ENCODE peak calls at places on chromosomes 2 and 18, in nine cellular contexts. F is pancreas, N is GM06990, Q is spleen, T is kidney, V is AG10803, E is tibial artery, Z is epithelial cell of esophagus, H is fibroblast of lung. S is an unnamed sample.

GRCh38 chr2:240955306-240956101 is 42.9 kb upstream of the SNED1 start:
- DNase-seq in H (no peak), Z (no peak), E (peak), F (peak), T (no peak), N (no peak), Q (no peak), V (no peak), S (no peak)

GRCh38 chr2:241215421-241215820 is 26.9 kb downstream of the ANO7 start:
- DNase-seq in T (no peak), F (no peak), N (no peak), Q (no peak), E (no peak), Z (no peak), V (no peak), H (no peak), S (no peak)

GRCh38 chr2:75021672-75022071 is 63.2 kb downstream of the POLE4 start:
- DNase-seq in T (no peak), Z (no peak), F (no peak), E (no peak), V (peak), Q (no peak), H (peak), N (no peak), S (no peak)

GRCh38 chr2:26344581-26345283 is 1.2 kb upstream of the SELENOI start:
- DNase-seq in Z (peak), T (no peak), V (no peak), H (peak), Q (no peak), N (no peak), E (no peak), F (no peak), S (no peak)

GRCh38 chr18:65039578-65039977 is 711.2 kb upstream of the CDH7 start:
- DNase-seq in N (no peak), F (no peak), V (no peak), T (no peak), E (no peak), Q (no peak), H (no peak), Z (no peak), S (no peak)

GRCh38 chr2:157185828-157186227 is 71.7 kb upstream of the GALNT5 start:
- DNase-seq in Q (no peak), V (peak), F (no peak), H (peak), Z (no peak), N (no peak), T (no peak), E (no peak), S (no peak)

GRCh38 chr2:64062840-64063239 is 43.6 kb upstream of the VPS54 start:
- DNase-seq in V (peak), N (no peak), T (no peak), F (no peak), H (peak), Q (no peak), E (no peak), Z (peak), S (no peak)

GRCh38 chr2:120883607-120884405 is 148.1 kb downstream of the GLI2 start:
- DNase-seq in E (no peak), F (peak), Z (no peak), N (no peak), H (no peak), V (no peak), T (no peak), Q (peak), S (no peak)

GRCh38 chr2:64644240-64645013 is 9.3 kb downstream of the SERTAD2 start:
- DNase-seq in E (peak), T (peak), N (peak), H (peak), Z (peak), V (peak), Q (peak), F (no peak), S (no peak)

GRCh38 chr2:65700004-65700651 is 267.7 kb upstream of the SPRED2 start:
- DNase-seq in Q (no peak), F (no peak), V (no peak), N (no peak), H (no peak), E (no peak), Z (no peak), T (no peak), S (no peak)

GRCh38 chr18:79405781-79406575 is 10.2 kb downstream of the NFATC1 start:
- DNase-seq in V (no peak), Z (no peak), Q (peak), E (peak), H (no peak), F (peak), T (peak), N (peak), S (no peak)

GRCh38 chr2:205660521-205661124 is 21.7 kb upstream of the NRP2 start:
- DNase-seq in Z (peak), E (peak), F (no peak), H (peak), T (peak), N (no peak), V (peak), Q (no peak), S (no peak)

GRCh38 chr2:197707316-197708213 is 2.4 kb downstream of the MARS2 start:
- DNase-seq in F (no peak), N (no peak), H (peak), V (peak), Z (peak), Q (no peak), T (no peak), E (no peak), S (no peak)

GRCh38 chr2:159155315-159155714 is 131.2 kb downstream of the WDSUB1 start:
- DNase-seq in V (no peak), T (peak), H (no peak), E (no peak), Q (no peak), N (no peak), F (peak), Z (peak), S (no peak)

GRCh38 chr18:54776282-54776977 is 51.8 kb upstream of the RAB27B start:
- DNase-seq in Z (peak), N (peak), E (peak), Q (no peak), T (no peak), F (no peak), H (peak), V (peak), S (no peak)

GRCh38 chr2:143177081-143177786 is 48.0 kb downstream of the ARHGAP15 start:
- DNase-seq in H (no peak), Z (no peak), E (no peak), Q (no peak), N (peak), F (no peak), V (no peak), T (no peak), S (no peak)

GRCh38 chr2:207251022-207251421 is 85.3 kb upstream of the KLF7 start:
- DNase-seq in H (no peak), E (no peak), T (no peak), V (no peak), F (no peak), Z (no peak), Q (no peak), N (no peak), S (no peak)

GRCh38 chr2:222133897-222134296 is 164.9 kb downstream of the PAX3 start:
- DNase-seq in Z (no peak), T (no peak), N (no peak), F (no peak), H (no peak), Q (no peak), V (no peak), E (no peak), S (no peak)

GRCh38 chr2:226799976-226800940 is 638 bp upstream of the IRS1 start:
- DNase-seq in V (peak), Q (no peak), F (peak), N (peak), Z (peak), E (peak), H (peak), T (peak), S (no peak)

GRCh38 chr2:172736419-172737174 is 952 bp downstream of the RAPGEF4 start:
- DNase-seq in F (no peak), E (no peak), V (no peak), Z (peak), H (no peak), N (no peak), Q (no peak), T (no peak), S (no peak)

GRCh38 chr2:209613941-209614340 is 157.7 kb upstream of the UNC80 start:
- DNase-seq in Z (no peak), F (no peak), E (no peak), N (no peak), V (no peak), Q (no peak), H (no peak), T (no peak), S (no peak)

GRCh38 chr18:67864677-67865340 is 348.3 kb upstream of the DSEL start:
- DNase-seq in T (no peak), E (no peak), N (no peak), Q (no peak), Z (no peak), H (peak), V (peak), F (no peak), S (no peak)

GRCh38 chr2:85185431-85185940 is 52.3 kb downstream of the TCF7L1 start:
- DNase-seq in Q (peak), T (no peak), Z (no peak), F (no peak), N (no peak), V (peak), H (peak), E (no peak), S (no peak)

GRCh38 chr18:46098616-46098933 is 479 bp upstream of the ATP5F1A start:
- DNase-seq in Q (no peak), F (no peak), N (no peak), Z (no peak), T (no peak), V (no peak), E (no peak), H (no peak), S (no peak)

GRCh38 chr18:46097378-46097852 is 681 bp downstream of the ATP5F1A start:
- DNase-seq in V (no peak), Q (no peak), T (no peak), F (no peak), E (no peak), Z (no peak), N (no peak), H (no peak), S (no peak)

GRCh38 chr18:46099463-46099862 is 1.4 kb upstream of the ATP5F1A start:
- DNase-seq in T (no peak), F (no peak), V (no peak), Q (no peak), H (no peak), Z (no peak), N (no peak), E (no peak), S (no peak)

GRCh38 chr18:46096651-46097300 is 1.3 kb downstream of the ATP5F1A start:
- DNase-seq in T (no peak), Z (no peak), N (no peak), E (no peak), H (peak), V (no peak), F (no peak), Q (no peak), S (no peak)

DNA sequence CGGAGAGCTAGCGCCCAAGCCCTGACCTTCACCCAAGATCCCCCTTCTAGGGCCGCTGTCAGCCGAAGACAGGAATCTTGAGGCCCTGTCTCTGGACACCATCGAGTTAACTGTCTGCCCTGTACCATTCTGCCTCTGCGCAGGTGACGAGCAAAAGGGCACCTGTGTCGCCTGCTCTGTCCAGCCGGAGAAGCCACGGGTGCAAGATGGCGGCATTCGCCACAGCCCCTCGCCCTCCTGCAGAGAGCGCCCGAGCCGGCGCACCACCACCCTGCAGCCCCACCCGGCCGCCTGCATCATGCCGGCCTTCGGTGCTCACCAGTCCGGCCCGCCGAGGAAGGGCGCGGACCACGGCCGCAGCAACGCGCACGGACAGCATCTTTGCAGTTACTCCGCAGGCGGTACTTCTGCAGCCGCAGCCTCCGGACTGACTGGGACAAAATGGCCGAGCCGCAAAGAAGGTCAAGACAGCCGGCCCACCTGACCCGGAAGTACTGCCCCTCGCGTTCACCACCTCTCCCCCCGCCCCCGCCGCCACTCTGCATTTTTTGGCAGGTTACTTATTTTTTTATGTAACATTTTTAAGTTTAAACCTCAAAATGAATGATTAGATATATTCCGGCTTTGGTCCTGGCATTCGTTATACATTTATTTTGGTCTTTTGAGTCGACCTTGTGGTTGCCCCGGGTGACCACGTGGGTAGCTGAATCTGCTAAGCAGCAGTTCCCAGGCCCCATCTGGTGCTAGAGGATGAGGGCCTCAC is at the start of gene ATP5F1A:
- DNase-seq in E (peak), H (peak), T (peak), V (peak), Q (peak), F (peak), N (peak), Z (peak), S (peak)
- TF ChIP-seq CTCF in E (no peak), H (no peak), T (no peak), V (no peak), Q (no peak), F (no peak), N (no peak), Z (no peak), S (peak)

GRCh38 chr2:239649309-239649708 is 248.5 kb upstream of the HDAC4 start:
- DNase-seq in V (no peak), E (no peak), F (no peak), H (no peak), Z (no peak), T (no peak), Q (no peak), N (no peak), S (no peak)
- H3K4me3 ChIP-seq in V (no peak), E (no peak), F (no peak), H (no peak), Z (no peak), T (no peak), Q (no peak), N (no peak), S (no peak)

DNA sequence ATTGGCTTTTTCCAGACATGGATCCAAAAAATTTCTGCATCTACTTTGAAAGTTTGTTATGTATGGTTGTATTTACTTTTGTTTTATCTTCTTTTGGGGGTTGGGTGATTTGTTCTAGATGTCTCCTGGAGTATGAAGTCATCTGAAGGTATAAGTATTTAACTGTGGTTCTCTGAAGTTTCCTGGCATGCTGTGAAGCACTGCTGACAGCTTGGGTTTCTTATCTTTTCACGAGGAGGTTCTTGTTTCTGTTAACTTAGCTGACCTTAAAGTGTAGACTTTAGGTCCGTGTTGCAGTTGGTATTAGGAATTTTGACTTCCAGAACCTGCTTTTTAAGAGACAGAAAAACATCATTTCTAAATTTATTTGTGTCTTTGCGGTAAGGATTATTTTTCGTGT is 15.9 kb downstream of the GLS start:
- DNase-seq in T (no peak), H (peak), E (no peak), N (no peak), Q (no peak), V (no peak), Z (no peak), F (no peak), S (no peak)
- TF ChIP-seq CTCF in T (no peak), H (no peak), E (no peak), N (no peak), Q (no peak), V (no peak), Z (no peak), F (no peak), S (no peak)

DNA sequence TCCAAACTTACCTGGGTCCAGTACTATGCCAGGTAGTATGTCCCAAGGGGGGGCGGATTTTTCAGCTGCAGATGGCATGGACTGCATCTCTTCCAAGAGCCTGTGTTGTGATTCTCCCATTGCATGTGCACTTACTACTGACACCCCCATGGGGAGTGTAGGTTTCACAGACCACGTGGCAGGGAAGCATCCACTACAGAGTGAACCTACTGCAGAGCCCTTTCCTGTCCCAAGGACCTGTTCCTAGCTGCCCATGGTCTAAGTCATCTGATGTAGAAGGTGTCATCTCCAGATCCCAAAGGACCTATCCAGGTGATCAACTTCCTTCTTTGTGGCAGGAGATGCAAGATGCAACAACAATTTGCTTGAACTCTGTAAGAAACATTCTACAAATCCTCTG is 9.9 kb upstream of the SULT1C3 start:
- DNase-seq in E (no peak), H (no peak), Z (no peak), V (no peak), T (no peak), F (no peak), Q (no peak), N (no peak), S (no peak)
- H3K4me3 ChIP-seq in E (no peak), H (no peak), Z (no peak), V (no peak), T (no peak), F (no peak), Q (no peak), N (no peak), S (no peak)

DNA sequence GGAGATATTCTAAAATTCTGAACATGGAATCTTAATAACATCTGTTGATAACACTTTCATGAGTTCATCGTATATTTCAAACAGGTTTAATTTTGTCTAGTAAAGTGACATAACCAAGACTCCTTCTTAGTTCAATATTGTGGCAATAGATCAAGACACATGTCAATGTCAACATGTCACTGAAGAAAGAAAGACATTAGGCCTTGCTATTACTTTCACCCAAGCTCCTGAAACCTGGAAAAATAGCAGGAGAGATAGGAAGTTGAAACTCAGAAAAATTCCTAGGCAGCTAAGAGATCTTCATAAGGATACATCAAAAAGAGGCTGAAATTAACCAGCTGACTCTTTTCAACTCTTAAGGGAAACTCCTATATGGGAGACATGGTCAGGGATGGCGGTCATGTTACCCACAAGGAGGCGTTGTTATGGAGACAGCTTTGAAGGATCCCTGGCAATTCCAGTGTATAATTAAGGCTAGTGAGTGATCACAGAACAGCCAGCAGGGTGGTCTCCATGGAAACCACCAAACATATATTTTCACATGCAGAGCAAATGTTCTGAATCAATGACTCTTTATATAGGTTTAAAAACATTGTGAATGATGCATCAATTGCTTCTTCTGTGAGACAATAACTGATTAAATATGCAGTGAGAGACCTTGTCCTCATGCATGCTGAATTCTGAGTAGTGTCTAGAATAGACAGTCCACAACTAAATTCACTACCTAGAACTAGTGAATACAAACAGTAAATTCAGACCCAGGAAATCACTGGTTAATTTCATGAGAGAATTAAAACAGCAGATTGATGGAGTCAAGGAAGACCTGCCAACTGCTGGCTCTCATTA is 115.3 kb upstream of the RIOK3 start:
- DNase-seq in F (no peak), N (no peak), Z (peak), V (peak), T (no peak), E (no peak), Q (no peak), H (peak), S (no peak)
- TF ChIP-seq CTCF in F (no peak), N (no peak), Z (no peak), V (no peak), T (no peak), E (no peak), Q (no peak), H (no peak), S (no peak)

GRCh38 chr2:46329803-46330775 is 32.9 kb downstream of the EPAS1 start:
- DNase-seq in Z (peak), N (no peak), Q (no peak), F (no peak), T (no peak), E (no peak), H (peak), V (peak), S (no peak)
- H3K4me3 ChIP-seq in Z (no peak), N (no peak), Q (no peak), F (no peak), T (no peak), E (no peak), H (no peak), V (peak), S (no peak)

DNA sequence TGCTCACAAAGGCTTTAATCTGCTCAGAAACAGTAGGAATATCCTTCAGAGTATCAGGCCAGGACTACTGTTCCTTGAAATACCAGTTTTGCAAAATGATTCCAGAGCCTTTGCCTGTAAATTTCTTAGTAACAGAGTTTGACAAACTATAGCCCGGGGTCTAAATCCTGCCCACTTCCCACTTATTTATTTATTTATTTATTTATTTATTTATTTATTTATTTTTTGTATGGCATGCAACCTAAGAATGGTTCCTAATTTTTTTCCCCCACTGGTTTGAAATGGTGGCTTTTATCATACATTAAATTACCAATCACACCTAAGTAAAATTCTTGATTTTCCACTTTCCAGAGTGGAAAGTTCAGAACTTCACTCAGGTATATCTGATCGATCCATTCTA is 45.6 kb downstream of the KCNG3 start:
- DNase-seq in E (no peak), T (no peak), V (no peak), Z (no peak), H (no peak), F (no peak), Q (no peak), N (no peak), S (no peak)
- TF ChIP-seq CTCF in E (no peak), T (no peak), V (no peak), Z (no peak), H (no peak), F (no peak), Q (no peak), N (no peak), S (no peak)

DNA sequence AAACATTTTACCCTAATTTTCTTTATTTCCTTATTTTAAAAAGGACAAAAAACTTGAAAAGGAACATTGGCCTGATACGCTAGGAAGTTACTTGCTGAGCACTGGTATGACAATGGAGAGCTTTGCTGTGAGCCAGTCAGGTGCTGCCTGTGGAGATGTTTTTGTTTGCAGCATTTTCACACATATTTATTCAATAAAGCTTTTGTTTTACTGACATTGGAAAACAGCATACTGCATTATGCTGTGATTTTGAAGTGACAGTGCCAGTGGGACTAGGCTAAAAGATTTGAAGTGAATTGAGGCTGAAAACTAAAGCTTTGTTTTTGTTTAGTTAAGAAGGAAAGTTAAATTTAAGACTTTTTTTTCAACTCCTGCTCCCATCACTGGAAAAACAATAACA is 470.7 kb upstream of the ZEB2 start:
- DNase-seq in Q (no peak), E (no peak), N (no peak), Z (no peak), H (no peak), T (no peak), V (no peak), F (no peak), S (no peak)
- H3K4me3 ChIP-seq in Q (no peak), E (no peak), N (no peak), Z (no peak), H (no peak), T (no peak), V (no peak), F (no peak), S (no peak)

S was measured in LNCaP clone FGC.